ENCODE peak calls at places on chromosomes 7 and 10, in six cellular contexts. V is stomach, W is suprapubic skin, A is HCT116, Q is sigmoid colon, K is upper lobe of left lung. D is an unnamed sample.

GRCh38 chr7:17029150-17029549 is 147.4 kb upstream of the AGR3 start:
- DNase-seq in V (no peak), W (no peak), A (no peak), Q (no peak), K (no peak), D (no peak)

GRCh38 chr10:29057712-29058426 is 231.0 kb upstream of the LYZL1 start:
- DNase-seq in V (no peak), W (no peak), A (no peak), Q (no peak), K (no peak), D (no peak)

GRCh38 chr7:30470163-30470770 is 8.3 kb downstream of the NOD1 start:
- DNase-seq in V (no peak), W (no peak), A (no peak), Q (peak; percentile 74), K (peak; percentile 72), D (no peak)

GRCh38 chr10:19815036-19815435 is 1.2 kb upstream of the PLXDC2 start:
- DNase-seq in V (no peak), W (no peak), A (no peak), Q (no peak), K (no peak), D (no peak)

GRCh38 chr10:35331894-35332640 is 4.2 kb upstream of the CCNY start:
- DNase-seq in V (no peak), W (no peak), A (peak; percentile 82), Q (peak; percentile 73), K (peak; percentile 35), D (no peak)

GRCh38 chr10:43249151-43249961 is 17.5 kb downstream of the RASGEF1A start:
- DNase-seq in V (no peak), W (peak; percentile 35), A (no peak), Q (peak; percentile 40), K (no peak), D (no peak)

GRCh38 chr10:5960070-5960972 is 17.0 kb downstream of the IL15RA start:
- DNase-seq in V (no peak), W (peak; percentile 49), A (no peak), Q (peak; percentile 32), K (peak; percentile 17), D (no peak)

GRCh38 chr7:151251926-151252835 is 3.7 kb upstream of the SMARCD3 start:
- DNase-seq in V (peak; percentile 70), W (peak; percentile 70), A (no peak), Q (peak; percentile 89), K (no peak), D (peak; percentile 54)

GRCh38 chr7:17462059-17462695 is 163.7 kb downstream of the AHR start:
- DNase-seq in V (no peak), W (no peak), A (peak; percentile 7), Q (no peak), K (no peak), D (no peak)

GRCh38 chr10:49164587-49165188 is 23.5 kb downstream of the TMEM273 start:
- DNase-seq in V (no peak), W (no peak), A (peak; percentile 48), Q (no peak), K (no peak), D (no peak)

GRCh38 chr7:27091125-27091524 is 4.7 kb downstream of the HOXA1 start:
- DNase-seq in V (no peak), W (no peak), A (no peak), Q (no peak), K (no peak), D (no peak)

GRCh38 chr10:77240042-77240619 is 397.5 kb downstream of the KCNMA1 start:
- DNase-seq in V (no peak), W (no peak), A (no peak), Q (no peak), K (no peak), D (no peak)

GRCh38 chr10:23291551-23292334 is 52.9 kb downstream of the C10orf67 start:
- DNase-seq in V (no peak), W (no peak), A (no peak), Q (no peak), K (no peak), D (no peak)

DNA sequence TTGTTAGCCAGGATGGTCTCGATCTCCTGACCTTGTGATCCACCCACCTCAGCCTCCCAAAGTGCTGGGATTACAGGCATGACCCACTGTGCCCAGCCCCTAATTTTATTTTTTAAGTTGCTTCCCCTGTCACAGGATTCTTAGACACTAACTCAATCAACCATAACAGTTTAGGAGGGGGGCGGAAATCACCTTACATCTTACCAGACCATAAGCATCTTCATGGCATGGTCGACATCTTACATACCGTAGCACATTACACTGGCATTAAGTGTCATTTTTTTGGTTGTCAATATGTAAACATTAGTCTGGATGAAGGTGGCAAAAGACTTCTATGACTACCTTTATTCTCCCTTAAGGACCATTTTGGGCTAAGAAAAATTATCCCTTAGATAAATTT is 95.6 kb downstream of the TRIM24 start:
- DNase-seq in V (no peak), W (no peak), A (no peak), Q (no peak), K (no peak), D (no peak)
- TF ChIP-seq CTCF in V (no peak), W (no peak), A (no peak), Q (no peak), K (no peak), D (no peak)

GRCh38 chr10:119541046-119541445 is 1.5 kb downstream of the RGS10 start:
- DNase-seq in V (no peak), W (no peak), A (no peak), Q (peak; percentile 58), K (no peak), D (no peak)

GRCh38 chr10:119541459-119542356 is 811 bp downstream of the RGS10 start:
- DNase-seq in V (peak; percentile 30), W (no peak), A (no peak), Q (peak; percentile 74), K (no peak), D (peak; percentile 28)

GRCh38 chr10:119542990-119543813 is 683 bp upstream of the RGS10 start:
- DNase-seq in V (peak; percentile 47), W (peak; percentile 75), A (no peak), Q (peak; percentile 82), K (peak; percentile 48), D (peak; percentile 66)

GRCh38 chr10:119543814-119544642 is 1.5 kb upstream of the RGS10 start:
- DNase-seq in V (no peak), W (no peak), A (no peak), Q (peak; percentile 77), K (no peak), D (no peak)

GRCh38 chr10:119542357-119542989 is at the start of gene RGS10:
- DNase-seq in V (peak; percentile 78), W (peak; percentile 73), A (peak; percentile 56), Q (peak; percentile 94), K (peak; percentile 79), D (peak; percentile 86)
- TF ChIP-seq POLR2AphosphoS5 in V (peak; percentile 59), W (no peak), A (peak; percentile 99), Q (peak; percentile 92), K (peak; percentile 49), D (peak; percentile 84)

GRCh38 chr7:37833107-37833817 is 15.1 kb upstream of the NME8 start:
- DNase-seq in V (no peak), W (no peak), A (peak; percentile 7), Q (peak; percentile 66), K (peak; percentile 44), D (peak; percentile 32)

GRCh38 chr7:37832194-37832593 is 16.2 kb upstream of the NME8 start:
- DNase-seq in V (peak; percentile 31), W (peak; percentile 75), A (no peak), Q (peak; percentile 82), K (peak; percentile 83), D (peak; percentile 57)

GRCh38 chr7:37831214-37831613 is 17.2 kb upstream of the NME8 start:
- DNase-seq in V (no peak), W (no peak), A (no peak), Q (no peak), K (no peak), D (no peak)

DNA sequence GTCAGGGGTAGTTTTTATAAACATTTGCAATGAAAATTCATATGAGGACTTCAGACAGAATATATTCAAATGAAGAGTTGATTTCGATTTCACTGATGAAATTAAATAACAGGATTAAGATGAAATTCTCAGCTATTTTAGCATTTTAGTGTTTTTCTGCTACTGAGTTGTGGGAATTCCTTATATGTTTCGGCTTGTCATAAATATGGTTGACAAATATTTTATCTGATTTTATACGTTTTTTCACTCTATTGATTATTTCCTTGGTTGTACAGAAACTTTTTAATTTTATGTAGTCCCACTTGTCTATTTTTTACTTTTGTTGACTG is 14.6 kb upstream of the NME8 start:
- DNase-seq in V (no peak), W (no peak), A (no peak), Q (no peak), K (no peak), D (no peak)
- TF ChIP-seq CTCF in V (no peak), W (no peak), A (no peak), Q (no peak), K (no peak), D (no peak)

GRCh38 chr10:127619550-127619949 is 70.4 kb downstream of the NPS start:
- DNase-seq in V (no peak), W (no peak), A (no peak), Q (no peak), K (no peak), D (no peak)
- TF ChIP-seq POLR2AphosphoS5 in V (no peak), W (no peak), A (no peak), Q (no peak), K (no peak), D (no peak)

DNA sequence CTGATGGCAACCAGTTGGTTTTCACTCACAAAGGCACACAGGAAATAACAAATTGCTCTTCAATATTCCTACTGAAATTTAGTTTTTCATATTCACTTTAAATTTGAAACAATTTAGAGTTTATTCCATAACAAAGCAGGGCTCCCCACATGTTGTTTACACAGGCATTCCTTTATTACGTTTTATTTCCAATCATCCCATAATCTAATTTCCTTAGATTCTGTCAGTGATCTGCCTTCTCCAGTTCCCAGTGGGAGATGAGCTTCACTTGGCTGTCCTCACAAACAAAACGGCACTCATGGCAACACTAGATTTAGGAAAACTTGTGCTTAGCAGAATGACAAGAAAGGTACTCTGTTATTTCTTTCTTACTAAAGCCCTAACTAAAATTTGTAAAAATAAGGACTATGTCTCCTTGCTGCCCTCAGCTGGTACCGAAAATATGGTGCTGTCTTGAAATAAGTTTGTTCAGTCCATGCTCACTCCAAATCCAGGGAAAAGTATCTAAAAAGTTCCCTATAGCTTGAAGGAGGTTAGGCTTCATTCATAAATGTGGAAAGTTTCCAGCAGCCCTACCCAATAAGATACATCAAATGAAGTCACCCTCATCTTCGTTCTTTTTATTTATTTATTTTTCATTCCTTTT is 23.0 kb downstream of the PHYH start:
- DNase-seq in V (no peak), W (no peak), A (no peak), Q (no peak), K (no peak), D (no peak)
- TF ChIP-seq CTCF in V (no peak), W (no peak), A (peak; percentile 18), Q (no peak), K (no peak), D (no peak)

DNA sequence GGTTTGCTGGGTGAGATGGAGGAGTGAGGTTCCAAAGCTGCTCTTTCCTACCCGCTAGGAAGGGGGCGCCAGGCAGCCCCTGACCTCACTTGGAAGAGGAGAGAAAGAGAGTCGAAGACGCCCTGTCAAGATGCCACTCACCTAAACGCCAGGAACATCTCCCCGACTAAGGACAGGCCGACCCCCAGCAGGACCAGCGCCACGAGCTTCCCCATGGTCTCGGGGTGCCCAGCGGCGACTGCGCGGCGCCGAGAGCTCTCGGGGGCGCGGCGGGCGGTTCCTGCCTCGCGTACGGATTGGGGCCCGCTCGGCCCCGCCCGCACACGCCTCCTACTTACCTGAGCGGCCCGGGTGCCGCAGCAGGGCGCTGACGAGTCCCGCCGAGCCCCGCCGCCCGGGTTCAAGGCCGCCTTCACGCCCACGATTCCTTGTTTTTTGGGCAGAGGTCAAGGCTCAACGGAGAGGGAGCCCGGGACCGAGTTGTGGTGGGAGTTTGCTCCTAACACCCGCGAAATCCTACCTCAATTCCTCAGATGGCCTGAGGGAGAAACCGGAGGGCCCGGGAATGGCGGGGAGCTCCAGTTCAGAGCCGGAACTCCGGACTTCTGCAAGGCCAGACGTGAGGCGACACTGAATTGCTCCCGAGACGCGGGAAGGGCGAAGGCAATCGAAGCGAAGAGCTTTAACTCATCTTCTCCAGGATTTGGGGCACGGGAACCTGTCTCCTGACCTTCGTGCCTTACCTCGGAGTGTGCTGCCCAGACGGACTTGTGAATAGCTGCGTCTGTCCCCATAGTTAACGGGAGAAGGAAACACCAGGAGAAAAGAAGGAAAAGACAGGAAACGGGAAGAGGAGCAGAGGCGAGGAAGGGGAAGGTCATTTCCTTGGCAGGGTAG is at the start of gene PON3:
- DNase-seq in V (peak; percentile 27), W (no peak), A (peak; percentile 22), Q (peak; percentile 68), K (peak; percentile 69), D (peak; percentile 48)
- TF ChIP-seq POLR2AphosphoS5 in V (no peak), W (no peak), A (peak; percentile 52), Q (no peak), K (peak; percentile 60), D (no peak)